ENCODE peak calls at places on chromosomes 5 and 9, in five cellular contexts. One of them, this sample, is unnamed.
A peak's percentile ranks its signal among the peaks of the same experiment; 100 is the strongest.

GRCh38 chr5:139648205-139649081 is at the start of gene CXXC5:
- DNase-seq in right lobe of liver: peak; percentile 92
- DNase-seq in body of pancreas: peak; percentile 91
- DNase-seq in OCI-LY7: peak; percentile 89
- DNase-seq in colonic mucosa: peak; percentile 85
- DNase-seq in this sample: peak; percentile 92

GRCh38 chr5:13488254-13488931 is 456.1 kb downstream of the DNAH5 start:
- DNase-seq in right lobe of liver: no peak
- DNase-seq in body of pancreas: no peak
- DNase-seq in OCI-LY7: no peak
- DNase-seq in colonic mucosa: no peak
- DNase-seq in this sample: no peak

GRCh38 chr5:35640623-35641022 is 23.0 kb downstream of the SPEF2 start:
- DNase-seq in right lobe of liver: no peak
- DNase-seq in body of pancreas: no peak
- DNase-seq in OCI-LY7: no peak
- DNase-seq in colonic mucosa: no peak
- DNase-seq in this sample: no peak

GRCh38 chr9:88387733-88388202 is 476 bp upstream of the SPIN1 start:
- DNase-seq in right lobe of liver: peak; percentile 41
- DNase-seq in body of pancreas: peak; percentile 60
- DNase-seq in OCI-LY7: no peak
- DNase-seq in colonic mucosa: peak; percentile 64
- DNase-seq in this sample: peak; percentile 65

GRCh38 chr5:132267166-132267739 is 9.8 kb downstream of the PDLIM4 start:
- DNase-seq in right lobe of liver: no peak
- DNase-seq in body of pancreas: no peak
- DNase-seq in OCI-LY7: no peak
- DNase-seq in colonic mucosa: no peak
- DNase-seq in this sample: peak; percentile 37

GRCh38 chr5:69206528-69207190 is 17.3 kb downstream of the CENPH start:
- DNase-seq in right lobe of liver: peak; percentile 45
- DNase-seq in body of pancreas: peak; percentile 26
- DNase-seq in OCI-LY7: no peak
- DNase-seq in colonic mucosa: no peak
- DNase-seq in this sample: peak; percentile 55

GRCh38 chr5:147140558-147140957 is 94.3 kb upstream of the STK32A start:
- DNase-seq in right lobe of liver: no peak
- DNase-seq in body of pancreas: no peak
- DNase-seq in OCI-LY7: no peak
- DNase-seq in colonic mucosa: no peak
- DNase-seq in this sample: no peak

GRCh38 chr9:92716557-92716956 is 46.6 kb upstream of the IPPK start:
- DNase-seq in right lobe of liver: peak; percentile 54
- DNase-seq in body of pancreas: peak; percentile 49
- DNase-seq in OCI-LY7: peak; percentile 80
- DNase-seq in colonic mucosa: peak; percentile 80
- DNase-seq in this sample: peak; percentile 46

GRCh38 chr9:107367727-107368502 is 84.8 kb downstream of the RAD23B start:
- DNase-seq in right lobe of liver: no peak
- DNase-seq in body of pancreas: no peak
- DNase-seq in OCI-LY7: no peak
- DNase-seq in colonic mucosa: no peak
- DNase-seq in this sample: no peak

DNA sequence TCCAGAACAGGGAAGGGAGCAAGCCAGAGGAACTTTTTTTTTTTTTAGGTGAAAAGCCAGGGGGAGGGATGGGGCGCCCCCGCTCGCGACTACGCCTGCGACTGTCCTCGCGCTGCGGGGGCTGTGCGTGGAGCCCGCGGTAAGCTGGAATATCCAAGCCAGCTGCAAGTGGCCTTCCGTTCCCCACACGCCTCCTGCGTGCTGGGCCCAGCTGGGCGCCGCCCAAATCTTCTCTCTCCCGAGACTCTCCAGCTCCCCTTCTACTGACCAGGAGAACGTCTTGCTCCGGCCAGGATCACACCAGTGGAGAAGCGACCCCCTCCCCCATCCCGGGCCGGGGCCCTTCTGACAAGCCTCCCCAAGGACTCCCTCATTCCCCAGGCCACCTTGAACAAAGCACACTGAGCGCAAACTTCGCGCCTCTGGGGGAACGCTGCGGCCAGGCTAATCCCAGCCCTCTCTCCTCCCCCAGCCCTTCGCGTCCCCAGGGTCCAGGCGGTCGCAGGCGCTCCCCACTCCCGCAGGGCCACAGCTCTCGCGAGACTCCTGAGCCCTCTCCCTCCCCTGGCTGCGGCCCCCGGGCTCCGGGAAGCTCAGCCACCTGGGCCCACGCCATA is 6.6 kb downstream of the BARX1 start:
- DNase-seq in right lobe of liver: no peak
- DNase-seq in body of pancreas: no peak
- DNase-seq in OCI-LY7: no peak
- DNase-seq in colonic mucosa: no peak
- DNase-seq in this sample: no peak
- H3K4me1 ChIP-seq in right lobe of liver: peaks cover 8% of the 10 kb centered on the region
- H3K4me1 ChIP-seq in body of pancreas: peaks cover 36% of the 10 kb centered on the region
- H3K4me1 ChIP-seq in OCI-LY7: no peaks in the 10 kb centered on the region
- H3K4me1 ChIP-seq in colonic mucosa: peaks cover 16% of the 10 kb centered on the region
- H3K4me1 ChIP-seq in this sample: no peaks in the 10 kb centered on the region

GRCh38 chr5:135697251-135697958 is 118.6 kb upstream of the CXCL14 start:
- DNase-seq in right lobe of liver: no peak
- DNase-seq in body of pancreas: no peak
- DNase-seq in OCI-LY7: no peak
- DNase-seq in colonic mucosa: no peak
- DNase-seq in this sample: no peak

GRCh38 chr5:135702191-135702590 is 123.4 kb upstream of the CXCL14 start:
- DNase-seq in right lobe of liver: no peak
- DNase-seq in body of pancreas: no peak
- DNase-seq in OCI-LY7: no peak
- DNase-seq in colonic mucosa: no peak
- DNase-seq in this sample: no peak

GRCh38 chr5:135703026-135703550 is 124.3 kb upstream of the CXCL14 start:
- DNase-seq in right lobe of liver: no peak
- DNase-seq in body of pancreas: no peak
- DNase-seq in OCI-LY7: no peak
- DNase-seq in colonic mucosa: no peak
- DNase-seq in this sample: no peak

GRCh38 chr5:135697959-135698345 is 119.2 kb upstream of the CXCL14 start:
- DNase-seq in right lobe of liver: no peak
- DNase-seq in body of pancreas: no peak
- DNase-seq in OCI-LY7: no peak
- DNase-seq in colonic mucosa: no peak
- DNase-seq in this sample: no peak

GRCh38 chr5:135700731-135701130 is 121.9 kb upstream of the CXCL14 start:
- DNase-seq in right lobe of liver: no peak
- DNase-seq in body of pancreas: no peak
- DNase-seq in OCI-LY7: no peak
- DNase-seq in colonic mucosa: no peak
- DNase-seq in this sample: no peak
- H3K36me3 ChIP-seq in right lobe of liver: no peaks in the 10 kb centered on the region
- H3K36me3 ChIP-seq in body of pancreas: no peaks in the 10 kb centered on the region
- H3K36me3 ChIP-seq in OCI-LY7: no peaks in the 10 kb centered on the region
- H3K36me3 ChIP-seq in colonic mucosa: no peaks in the 10 kb centered on the region
- H3K36me3 ChIP-seq in this sample: no peaks in the 10 kb centered on the region

GRCh38 chr5:73437126-73438047 is 11.2 kb downstream of the FOXD1 start:
- DNase-seq in right lobe of liver: no peak
- DNase-seq in body of pancreas: no peak
- DNase-seq in OCI-LY7: no peak
- DNase-seq in colonic mucosa: peak; percentile 61
- DNase-seq in this sample: peak; percentile 80
- H3K4me3 ChIP-seq in right lobe of liver: no peak overlapping the region
- H3K4me3 ChIP-seq in body of pancreas: no peak overlapping the region
- H3K4me3 ChIP-seq in OCI-LY7: no peak overlapping the region
- H3K4me3 ChIP-seq in colonic mucosa: peak overlapping the region; percentile 31
- H3K4me3 ChIP-seq in this sample: peak overlapping the region; percentile 44

DNA sequence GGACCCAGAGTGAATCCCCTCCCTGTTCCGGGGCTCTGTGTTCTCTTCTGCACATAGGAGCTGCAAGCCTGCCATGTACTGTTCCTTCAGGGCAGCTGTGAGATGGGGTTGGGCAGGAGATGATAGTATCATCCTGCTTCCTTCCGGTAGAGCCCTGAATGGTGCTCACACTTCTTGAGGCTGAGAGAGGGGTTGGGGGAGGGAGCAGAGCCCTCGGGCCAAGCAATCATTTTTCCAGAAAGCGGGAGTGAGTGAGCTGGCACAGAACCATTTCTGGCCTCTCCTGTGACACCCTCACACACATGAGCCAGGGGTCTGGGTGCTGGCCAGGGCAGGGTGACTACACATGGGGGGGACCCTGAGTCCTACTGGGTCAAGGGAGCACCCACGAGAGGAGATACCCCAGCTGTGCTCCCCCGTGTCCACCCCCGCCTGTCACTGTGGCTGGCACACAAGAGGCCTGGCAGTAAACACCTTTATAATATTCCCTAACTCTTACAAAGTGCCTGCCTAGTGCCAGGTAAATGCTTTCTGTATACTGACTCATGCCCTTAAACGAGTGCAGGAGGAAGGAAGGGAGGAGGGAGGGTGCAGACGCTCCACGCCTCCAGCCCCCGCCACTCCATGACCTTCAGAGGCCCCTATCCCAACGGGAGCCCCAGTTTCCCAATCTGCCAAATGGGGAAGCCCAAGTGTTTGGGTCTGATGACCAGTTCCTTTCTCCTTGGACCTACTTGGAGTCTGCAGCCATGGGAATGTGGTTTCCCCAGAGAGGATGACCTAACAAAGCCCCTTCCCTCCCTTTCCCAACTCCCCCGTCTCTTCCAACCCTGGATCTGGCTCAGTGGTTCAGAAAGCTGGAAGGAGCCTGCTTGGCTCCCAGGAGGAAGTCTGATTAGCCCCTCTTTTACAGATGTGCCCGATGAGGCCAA is 15.5 kb downstream of the AKNA start:
- DNase-seq in right lobe of liver: no peak
- DNase-seq in body of pancreas: no peak
- DNase-seq in OCI-LY7: peak; percentile 81
- DNase-seq in colonic mucosa: no peak
- DNase-seq in this sample: no peak
- H3K4me1 ChIP-seq in right lobe of liver: no peaks in the 10 kb centered on the region
- H3K4me1 ChIP-seq in body of pancreas: no peaks in the 10 kb centered on the region
- H3K4me1 ChIP-seq in OCI-LY7: peaks cover 96% of the 10 kb centered on the region
- H3K4me1 ChIP-seq in colonic mucosa: peaks cover 6% of the 10 kb centered on the region
- H3K4me1 ChIP-seq in this sample: peaks cover 2% of the 10 kb centered on the region

GRCh38 chr5:32406650-32407049 is 37.9 kb downstream of the ZFR start:
- DNase-seq in right lobe of liver: no peak
- DNase-seq in body of pancreas: no peak
- DNase-seq in OCI-LY7: peak; percentile 6
- DNase-seq in colonic mucosa: no peak
- DNase-seq in this sample: no peak

GRCh38 chr5:32413466-32414263 is 30.9 kb downstream of the ZFR start:
- DNase-seq in right lobe of liver: no peak
- DNase-seq in body of pancreas: no peak
- DNase-seq in OCI-LY7: no peak
- DNase-seq in colonic mucosa: no peak
- DNase-seq in this sample: no peak

GRCh38 chr5:32405502-32405901 is 39.0 kb downstream of the ZFR start:
- DNase-seq in right lobe of liver: no peak
- DNase-seq in body of pancreas: no peak
- DNase-seq in OCI-LY7: no peak
- DNase-seq in colonic mucosa: no peak
- DNase-seq in this sample: no peak

GRCh38 chr5:32410630-32411029 is 33.9 kb downstream of the ZFR start:
- DNase-seq in right lobe of liver: no peak
- DNase-seq in body of pancreas: no peak
- DNase-seq in OCI-LY7: no peak
- DNase-seq in colonic mucosa: no peak
- DNase-seq in this sample: no peak
- H3K36me3 ChIP-seq in right lobe of liver: peaks cover 8% of the 10 kb centered on the region
- H3K36me3 ChIP-seq in body of pancreas: peaks cover 6% of the 10 kb centered on the region
- H3K36me3 ChIP-seq in OCI-LY7: peaks cover 97% of the 10 kb centered on the region
- H3K36me3 ChIP-seq in colonic mucosa: no peaks in the 10 kb centered on the region
- H3K36me3 ChIP-seq in this sample: peaks cover 40% of the 10 kb centered on the region

GRCh38 chr9:4494337-4494736 is 4.1 kb downstream of the SLC1A1 start:
- DNase-seq in right lobe of liver: no peak
- DNase-seq in body of pancreas: no peak
- DNase-seq in OCI-LY7: no peak
- DNase-seq in colonic mucosa: no peak
- DNase-seq in this sample: no peak

GRCh38 chr9:4489919-4490704 is at the start of gene SLC1A1:
- DNase-seq in right lobe of liver: peak; percentile 86
- DNase-seq in body of pancreas: peak; percentile 60
- DNase-seq in OCI-LY7: no peak
- DNase-seq in colonic mucosa: peak; percentile 79
- DNase-seq in this sample: peak; percentile 49

GRCh38 chr9:4490705-4491620 is 695 bp downstream of the SLC1A1 start:
- DNase-seq in right lobe of liver: peak; percentile 46
- DNase-seq in body of pancreas: peak; percentile 20
- DNase-seq in OCI-LY7: no peak
- DNase-seq in colonic mucosa: peak; percentile 48
- DNase-seq in this sample: no peak

GRCh38 chr9:4489562-4489918 is 728 bp upstream of the SLC1A1 start:
- DNase-seq in right lobe of liver: peak; percentile 73
- DNase-seq in body of pancreas: peak; percentile 23
- DNase-seq in OCI-LY7: no peak
- DNase-seq in colonic mucosa: peak; percentile 53
- DNase-seq in this sample: no peak

DNA sequence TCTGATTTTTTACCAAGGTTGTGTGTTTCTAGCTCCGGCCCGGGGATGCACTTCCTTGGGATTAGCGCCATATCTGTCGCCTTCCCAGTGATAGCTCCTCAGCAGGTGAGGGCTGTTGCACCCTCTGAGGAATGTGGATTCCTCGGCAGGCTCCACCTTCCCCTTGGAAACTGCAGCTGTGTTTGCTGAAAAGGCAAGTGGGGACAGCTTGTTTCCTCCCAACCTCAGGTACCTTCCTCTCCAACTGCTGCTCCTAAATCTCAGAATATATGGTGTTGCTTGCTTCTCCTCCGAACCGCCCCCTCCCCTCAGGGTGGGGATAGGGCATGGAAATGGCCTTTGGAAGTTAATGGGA is 1.3 kb downstream of the SLC1A1 start:
- DNase-seq in right lobe of liver: no peak
- DNase-seq in body of pancreas: no peak
- DNase-seq in OCI-LY7: no peak
- DNase-seq in colonic mucosa: peak; percentile 57
- DNase-seq in this sample: no peak
- H3K4me3 ChIP-seq in right lobe of liver: peak overlapping the region; percentile 91
- H3K4me3 ChIP-seq in body of pancreas: no peak overlapping the region
- H3K4me3 ChIP-seq in OCI-LY7: no peak overlapping the region
- H3K4me3 ChIP-seq in colonic mucosa: peak overlapping the region; percentile 75
- H3K4me3 ChIP-seq in this sample: no peak overlapping the region

GRCh38 chr9:85899388-85899787 is 41.6 kb upstream of the NAA35 start:
- DNase-seq in right lobe of liver: no peak
- DNase-seq in body of pancreas: no peak
- DNase-seq in OCI-LY7: no peak
- DNase-seq in colonic mucosa: no peak
- DNase-seq in this sample: no peak
- H3K4me1 ChIP-seq in right lobe of liver: no peaks in the 10 kb centered on the region
- H3K4me1 ChIP-seq in body of pancreas: no peaks in the 10 kb centered on the region
- H3K4me1 ChIP-seq in OCI-LY7: no peaks in the 10 kb centered on the region
- H3K4me1 ChIP-seq in colonic mucosa: no peaks in the 10 kb centered on the region
- H3K4me1 ChIP-seq in this sample: no peaks in the 10 kb centered on the region

GRCh38 chr5:143370440-143370839 is 33.0 kb downstream of the NR3C1 start:
- DNase-seq in right lobe of liver: no peak
- DNase-seq in body of pancreas: no peak
- DNase-seq in OCI-LY7: no peak
- DNase-seq in colonic mucosa: no peak
- DNase-seq in this sample: no peak
- H3K36me3 ChIP-seq in right lobe of liver: no peaks in the 10 kb centered on the region
- H3K36me3 ChIP-seq in body of pancreas: no peaks in the 10 kb centered on the region
- H3K36me3 ChIP-seq in OCI-LY7: peaks cover 69% of the 10 kb centered on the region
- H3K36me3 ChIP-seq in colonic mucosa: no peaks in the 10 kb centered on the region
- H3K36me3 ChIP-seq in this sample: peaks cover 24% of the 10 kb centered on the region

This sample was measured in SJSA1.